ENCODE peak calls at places on chromosomes 16 and 17, in six cellular contexts. One of them, this sample, is unnamed.

GRCh38 chr17:82350182-82351030 is 8.6 kb upstream of the TEX19 start:
- DNase-seq in heart right ventricle: no peak
- DNase-seq in Panc1: no peak
- DNase-seq in K562: no peak
- DNase-seq in mammary epithelial cell: no peak
- DNase-seq in CD8-positive, alpha-beta T cell: no peak
- DNase-seq in this sample: no peak

GRCh38 chr17:8947201-8947600 is 18.3 kb downstream of the PIK3R5 start:
- DNase-seq in heart right ventricle: no peak
- DNase-seq in Panc1: no peak
- DNase-seq in K562: no peak
- DNase-seq in mammary epithelial cell: peak; percentile 65
- DNase-seq in CD8-positive, alpha-beta T cell: no peak
- DNase-seq in this sample: no peak

GRCh38 chr17:55660171-55660886 is 62.3 kb downstream of the TMEM100 start:
- DNase-seq in heart right ventricle: no peak
- DNase-seq in Panc1: no peak
- DNase-seq in K562: no peak
- DNase-seq in mammary epithelial cell: no peak
- DNase-seq in CD8-positive, alpha-beta T cell: no peak
- DNase-seq in this sample: peak; percentile 57

GRCh38 chr16:30368122-30368791 is 2.0 kb downstream of the TBC1D10B start:
- DNase-seq in heart right ventricle: no peak
- DNase-seq in Panc1: no peak
- DNase-seq in K562: peak; percentile 31
- DNase-seq in mammary epithelial cell: peak; percentile 52
- DNase-seq in CD8-positive, alpha-beta T cell: no peak
- DNase-seq in this sample: no peak

GRCh38 chr17:44967026-44967906 is 837 bp downstream of the C1QL1 start:
- DNase-seq in heart right ventricle: no peak
- DNase-seq in Panc1: no peak
- DNase-seq in K562: no peak
- DNase-seq in mammary epithelial cell: no peak
- DNase-seq in CD8-positive, alpha-beta T cell: no peak
- DNase-seq in this sample: no peak

GRCh38 chr16:49462989-49463371 is 89.4 kb downstream of the C16orf78 start:
- DNase-seq in heart right ventricle: no peak
- DNase-seq in Panc1: no peak
- DNase-seq in K562: no peak
- DNase-seq in mammary epithelial cell: no peak
- DNase-seq in CD8-positive, alpha-beta T cell: peak; percentile 11
- DNase-seq in this sample: peak; percentile 1

GRCh38 chr16:87194172-87194571 is 123.0 kb downstream of the C16orf95 start:
- DNase-seq in heart right ventricle: no peak
- DNase-seq in Panc1: no peak
- DNase-seq in K562: no peak
- DNase-seq in mammary epithelial cell: no peak
- DNase-seq in CD8-positive, alpha-beta T cell: no peak
- DNase-seq in this sample: no peak

GRCh38 chr17:68600881-68601564 is at the start of gene FAM20A:
- DNase-seq in heart right ventricle: peak; percentile 38
- DNase-seq in Panc1: no peak
- DNase-seq in K562: no peak
- DNase-seq in mammary epithelial cell: no peak
- DNase-seq in CD8-positive, alpha-beta T cell: no peak
- DNase-seq in this sample: peak; percentile 69

GRCh38 chr16:49986351-49987124 is 38.5 kb upstream of the CNEP1R1 start:
- DNase-seq in heart right ventricle: peak; percentile 7
- DNase-seq in Panc1: no peak
- DNase-seq in K562: peak; percentile 38
- DNase-seq in mammary epithelial cell: no peak
- DNase-seq in CD8-positive, alpha-beta T cell: no peak
- DNase-seq in this sample: no peak

GRCh38 chr17:74296548-74296936 is 22.5 kb downstream of the DNAI2 start:
- DNase-seq in heart right ventricle: peak; percentile 81
- DNase-seq in Panc1: no peak
- DNase-seq in K562: peak; percentile 87
- DNase-seq in mammary epithelial cell: peak; percentile 29
- DNase-seq in CD8-positive, alpha-beta T cell: peak; percentile 34
- DNase-seq in this sample: peak; percentile 54

GRCh38 chr16:89142474-89143197 is 28.9 kb upstream of the CDH15 start:
- DNase-seq in heart right ventricle: no peak
- DNase-seq in Panc1: no peak
- DNase-seq in K562: no peak
- DNase-seq in mammary epithelial cell: no peak
- DNase-seq in CD8-positive, alpha-beta T cell: no peak
- DNase-seq in this sample: no peak

GRCh38 chr16:86083382-86084002 is 184.5 kb downstream of the IRF8 start:
- DNase-seq in heart right ventricle: no peak
- DNase-seq in Panc1: no peak
- DNase-seq in K562: no peak
- DNase-seq in mammary epithelial cell: no peak
- DNase-seq in CD8-positive, alpha-beta T cell: no peak
- DNase-seq in this sample: no peak

GRCh38 chr17:42779942-42780815 is at the start of gene WNK4:
- DNase-seq in heart right ventricle: no peak
- DNase-seq in Panc1: no peak
- DNase-seq in K562: peak; percentile 98
- DNase-seq in mammary epithelial cell: no peak
- DNase-seq in CD8-positive, alpha-beta T cell: no peak
- DNase-seq in this sample: no peak

GRCh38 chr16:30084096-30084815 is 7.5 kb downstream of the TBX6 start:
- DNase-seq in heart right ventricle: no peak
- DNase-seq in Panc1: no peak
- DNase-seq in K562: no peak
- DNase-seq in mammary epithelial cell: no peak
- DNase-seq in CD8-positive, alpha-beta T cell: no peak
- DNase-seq in this sample: no peak

GRCh38 chr17:13917635-13918034 is 151.7 kb upstream of the COX10 start:
- DNase-seq in heart right ventricle: no peak
- DNase-seq in Panc1: no peak
- DNase-seq in K562: no peak
- DNase-seq in mammary epithelial cell: no peak
- DNase-seq in CD8-positive, alpha-beta T cell: no peak
- DNase-seq in this sample: no peak

GRCh38 chr16:85440744-85441143 is 172.4 kb upstream of the GSE1 start:
- DNase-seq in heart right ventricle: no peak
- DNase-seq in Panc1: no peak
- DNase-seq in K562: no peak
- DNase-seq in mammary epithelial cell: no peak
- DNase-seq in CD8-positive, alpha-beta T cell: no peak
- DNase-seq in this sample: no peak

GRCh38 chr17:10702574-10702973 is 5.2 kb downstream of the ADPRM start:
- DNase-seq in heart right ventricle: no peak
- DNase-seq in Panc1: no peak
- DNase-seq in K562: peak; percentile 11
- DNase-seq in mammary epithelial cell: no peak
- DNase-seq in CD8-positive, alpha-beta T cell: no peak
- DNase-seq in this sample: no peak

GRCh38 chr16:2287916-2288547 is 20.1 kb upstream of the RNPS1 start:
- DNase-seq in heart right ventricle: no peak
- DNase-seq in Panc1: no peak
- DNase-seq in K562: no peak
- DNase-seq in mammary epithelial cell: no peak
- DNase-seq in CD8-positive, alpha-beta T cell: no peak
- DNase-seq in this sample: no peak

GRCh38 chr16:1361685-1362360 is 10.1 kb downstream of the GNPTG start:
- DNase-seq in heart right ventricle: no peak
- DNase-seq in Panc1: no peak
- DNase-seq in K562: no peak
- DNase-seq in mammary epithelial cell: no peak
- DNase-seq in CD8-positive, alpha-beta T cell: no peak
- DNase-seq in this sample: no peak

GRCh38 chr17:10585529-10585928 is 36.1 kb upstream of the MYH2 start:
- DNase-seq in heart right ventricle: no peak
- DNase-seq in Panc1: no peak
- DNase-seq in K562: peak; percentile 5
- DNase-seq in mammary epithelial cell: no peak
- DNase-seq in CD8-positive, alpha-beta T cell: no peak
- DNase-seq in this sample: no peak

GRCh38 chr17:58789160-58789559 is 33.5 kb downstream of the PPM1E start:
- DNase-seq in heart right ventricle: no peak
- DNase-seq in Panc1: no peak
- DNase-seq in K562: no peak
- DNase-seq in mammary epithelial cell: no peak
- DNase-seq in CD8-positive, alpha-beta T cell: no peak
- DNase-seq in this sample: no peak

DNA sequence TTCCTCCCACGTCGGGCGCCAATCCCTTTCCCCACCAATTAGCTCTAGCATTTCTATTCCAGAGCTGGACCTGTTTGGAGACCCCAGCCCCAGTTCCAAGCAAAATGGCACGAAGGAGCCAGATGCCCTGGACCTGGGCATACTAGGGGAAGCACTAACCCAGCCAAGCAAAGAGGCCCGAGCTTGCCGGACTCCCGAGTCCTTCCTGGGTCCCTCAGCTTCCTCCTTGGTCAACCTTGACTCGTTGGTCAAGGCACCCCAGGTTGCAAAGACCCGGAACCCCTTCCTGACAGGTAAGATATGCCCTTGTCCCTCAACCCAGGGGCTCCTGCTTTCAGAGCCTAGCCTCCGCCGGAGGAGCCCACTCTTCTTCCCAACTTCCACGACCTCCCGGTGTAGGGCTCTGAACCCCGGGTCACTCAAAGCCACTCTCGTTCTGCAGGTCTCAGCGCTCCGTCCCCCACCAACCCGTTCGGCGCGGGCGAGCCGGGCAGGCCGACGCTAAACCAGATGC is 5.5 kb upstream of the SPATA20 start:
- DNase-seq in heart right ventricle: no peak
- DNase-seq in Panc1: no peak
- DNase-seq in K562: no peak
- DNase-seq in mammary epithelial cell: no peak
- DNase-seq in CD8-positive, alpha-beta T cell: no peak
- DNase-seq in this sample: no peak
- H3K27ac ChIP-seq in heart right ventricle: peak overlapping the region; percentile 64
- H3K27ac ChIP-seq in Panc1: peak overlapping the region; percentile 94
- H3K27ac ChIP-seq in K562: peak overlapping the region; percentile 34
- H3K27ac ChIP-seq in mammary epithelial cell: no peak overlapping the region
- H3K27ac ChIP-seq in CD8-positive, alpha-beta T cell: peak overlapping the region; percentile 29
- H3K27ac ChIP-seq in this sample: peak overlapping the region; percentile 70

GRCh38 chr16:27220527-27220926 is 17.2 kb downstream of the KDM8 start:
- DNase-seq in heart right ventricle: no peak
- DNase-seq in Panc1: no peak
- DNase-seq in K562: no peak
- DNase-seq in mammary epithelial cell: no peak
- DNase-seq in CD8-positive, alpha-beta T cell: no peak
- DNase-seq in this sample: no peak
- H3K4me1 ChIP-seq in heart right ventricle: peaks cover 22% of the 10 kb centered on the region
- H3K4me1 ChIP-seq in Panc1: no peaks in the 10 kb centered on the region
- H3K4me1 ChIP-seq in K562: peaks cover 15% of the 10 kb centered on the region
- H3K4me1 ChIP-seq in mammary epithelial cell: peaks cover 1% of the 10 kb centered on the region
- H3K4me1 ChIP-seq in CD8-positive, alpha-beta T cell: no peaks in the 10 kb centered on the region
- H3K4me1 ChIP-seq in this sample: peaks cover 7% of the 10 kb centered on the region

GRCh38 chr16:27238016-27238587 is 30.5 kb downstream of the NSMCE1 start:
- DNase-seq in heart right ventricle: peak; percentile 38
- DNase-seq in Panc1: no peak
- DNase-seq in K562: peak; percentile 36
- DNase-seq in mammary epithelial cell: no peak
- DNase-seq in CD8-positive, alpha-beta T cell: peak; percentile 48
- DNase-seq in this sample: no peak
- H3K27ac ChIP-seq in heart right ventricle: peak overlapping the region; percentile 23
- H3K27ac ChIP-seq in Panc1: no peak overlapping the region
- H3K27ac ChIP-seq in K562: no peak overlapping the region
- H3K27ac ChIP-seq in mammary epithelial cell: no peak overlapping the region
- H3K27ac ChIP-seq in CD8-positive, alpha-beta T cell: peak overlapping the region; percentile 90
- H3K27ac ChIP-seq in this sample: peak overlapping the region; percentile 86

GRCh38 chr17:6551909-6552768 is 4.2 kb downstream of the PITPNM3 start:
- DNase-seq in heart right ventricle: peak; percentile 29
- DNase-seq in Panc1: no peak
- DNase-seq in K562: no peak
- DNase-seq in mammary epithelial cell: peak; percentile 80
- DNase-seq in CD8-positive, alpha-beta T cell: no peak
- DNase-seq in this sample: peak; percentile 26
- H3K4me1 ChIP-seq in heart right ventricle: peaks cover 39% of the 10 kb centered on the region
- H3K4me1 ChIP-seq in Panc1: no peaks in the 10 kb centered on the region
- H3K4me1 ChIP-seq in K562: peaks cover 14% of the 10 kb centered on the region
- H3K4me1 ChIP-seq in mammary epithelial cell: peaks cover 36% of the 10 kb centered on the region
- H3K4me1 ChIP-seq in CD8-positive, alpha-beta T cell: peaks cover 8% of the 10 kb centered on the region
- H3K4me1 ChIP-seq in this sample: no peaks in the 10 kb centered on the region

DNA sequence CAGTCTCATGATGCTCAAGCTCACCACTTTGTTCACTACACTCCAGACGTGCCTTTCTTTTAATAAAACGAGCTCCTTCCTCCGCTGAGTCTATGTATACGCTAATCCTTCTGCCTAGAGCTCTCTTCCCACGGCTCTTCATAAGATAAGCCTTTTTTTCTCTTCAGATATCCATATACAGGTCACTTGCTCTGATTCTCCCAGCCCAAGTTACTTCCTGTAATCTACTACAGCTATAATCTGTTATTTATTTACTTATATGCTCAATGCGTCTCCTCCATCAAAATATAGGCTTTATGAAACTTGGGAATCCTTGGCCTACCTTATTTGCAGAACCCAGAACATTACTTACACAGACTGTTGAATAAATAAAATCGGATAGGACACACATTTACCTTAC is 17.4 kb downstream of the C16orf87 start:
- DNase-seq in heart right ventricle: no peak
- DNase-seq in Panc1: no peak
- DNase-seq in K562: no peak
- DNase-seq in mammary epithelial cell: no peak
- DNase-seq in CD8-positive, alpha-beta T cell: no peak
- DNase-seq in this sample: no peak
- H3K27ac ChIP-seq in heart right ventricle: no peak overlapping the region
- H3K27ac ChIP-seq in Panc1: no peak overlapping the region
- H3K27ac ChIP-seq in K562: no peak overlapping the region
- H3K27ac ChIP-seq in mammary epithelial cell: no peak overlapping the region
- H3K27ac ChIP-seq in CD8-positive, alpha-beta T cell: no peak overlapping the region
- H3K27ac ChIP-seq in this sample: no peak overlapping the region

DNA sequence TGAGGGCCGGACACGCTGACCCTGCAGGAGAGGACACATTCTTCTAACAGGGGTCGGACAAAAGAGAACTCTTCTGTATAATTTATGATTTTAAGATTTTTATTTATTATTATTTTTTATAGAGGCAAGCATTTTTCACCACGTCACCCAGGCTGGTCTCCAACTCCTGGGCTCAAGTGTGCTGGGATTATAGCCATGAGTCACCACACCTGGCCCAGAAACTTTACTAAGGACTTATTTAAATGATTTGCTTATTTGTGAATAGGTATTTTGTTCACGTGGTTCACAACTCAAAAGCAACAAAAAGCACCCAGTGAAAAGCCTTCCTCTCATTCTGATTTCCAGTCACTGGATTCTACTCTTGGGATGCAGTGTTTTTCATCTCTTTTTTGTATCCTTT is 2.3 kb upstream of the SERPINF1 start:
- DNase-seq in heart right ventricle: no peak
- DNase-seq in Panc1: no peak
- DNase-seq in K562: no peak
- DNase-seq in mammary epithelial cell: peak; percentile 73
- DNase-seq in CD8-positive, alpha-beta T cell: no peak
- DNase-seq in this sample: no peak
- H3K4me1 ChIP-seq in heart right ventricle: peaks cover 15% of the 10 kb centered on the region
- H3K4me1 ChIP-seq in Panc1: peaks cover 9% of the 10 kb centered on the region
- H3K4me1 ChIP-seq in K562: peaks cover 52% of the 10 kb centered on the region
- H3K4me1 ChIP-seq in mammary epithelial cell: peaks cover 41% of the 10 kb centered on the region
- H3K4me1 ChIP-seq in CD8-positive, alpha-beta T cell: peaks cover 31% of the 10 kb centered on the region
- H3K4me1 ChIP-seq in this sample: no peaks in the 10 kb centered on the region

DNA sequence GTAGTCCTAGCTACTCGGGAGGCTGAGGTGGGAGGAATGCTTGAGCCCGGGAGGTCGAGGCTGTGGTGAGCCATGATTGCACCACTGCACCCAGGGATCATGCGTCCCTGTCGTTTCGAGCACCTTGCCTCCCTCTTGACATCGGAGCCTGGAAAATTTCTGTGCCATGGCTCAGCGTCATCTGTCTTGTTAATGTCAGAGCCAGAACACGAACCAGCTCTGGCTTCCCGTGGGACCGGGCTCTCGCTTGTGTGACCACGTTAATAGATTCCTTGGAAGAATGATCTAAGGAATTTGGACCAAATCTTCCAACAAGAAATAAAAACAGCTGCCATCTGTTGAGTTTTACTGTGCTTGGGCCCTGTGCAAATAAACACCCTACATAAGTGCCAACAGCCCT is 117.7 kb downstream of the ABCC1 start:
- DNase-seq in heart right ventricle: peak; percentile 32
- DNase-seq in Panc1: no peak
- DNase-seq in K562: no peak
- DNase-seq in mammary epithelial cell: no peak
- DNase-seq in CD8-positive, alpha-beta T cell: no peak
- DNase-seq in this sample: no peak
- H3K27ac ChIP-seq in heart right ventricle: no peak overlapping the region
- H3K27ac ChIP-seq in Panc1: no peak overlapping the region
- H3K27ac ChIP-seq in K562: no peak overlapping the region
- H3K27ac ChIP-seq in mammary epithelial cell: no peak overlapping the region
- H3K27ac ChIP-seq in CD8-positive, alpha-beta T cell: no peak overlapping the region
- H3K27ac ChIP-seq in this sample: no peak overlapping the region

This sample was measured in uterus.